ENCODE peak calls at places on chromosomes 4 and X, in five cellular contexts. C is lower lobe of right lung, K is psoas muscle, I is hepatocyte, O is left ventricle myocardium inferior. G is an unnamed sample.
A peak's percentile ranks its signal among the peaks of the same experiment; 100 is the strongest.

GRCh38 chr4:41154814-41155177 is 59.5 kb downstream of the APBB2 start:
- DNase-seq in O (no peak), K (no peak), I (no peak), C (no peak), G (no peak)

GRCh38 chr4:58456727-58457384 is 1346.7 kb upstream of the IGFBP7 start:
- DNase-seq in C (no peak), I (no peak), K (no peak), O (no peak), G (no peak)

GRCh38 chr4:180189639-180190038 is 2053.6 kb upstream of the TENM3 start:
- DNase-seq in K (no peak), I (no peak), O (no peak), C (no peak), G (no peak)

GRCh38 chrX:1027133-1027532 is 185.3 kb downstream of the CRLF2 start:
- DNase-seq in O (no peak), K (no peak), C (no peak), I (no peak), G (peak; percentile 40)

GRCh38 chr4:105715692-105716278 is 7.2 kb downstream of the GSTCD start:
- DNase-seq in C (no peak), I (peak; percentile 54), K (no peak), O (no peak), G (no peak)

GRCh38 chr4:1014395-1015167 is 3.2 kb downstream of the FGFRL1 start:
- DNase-seq in I (no peak), K (no peak), O (no peak), C (no peak), G (no peak)

GRCh38 chr4:14415146-14415545 is 587.1 kb upstream of the CPEB2 start:
- DNase-seq in C (no peak), K (no peak), O (no peak), I (peak; percentile 56), G (no peak)

GRCh38 chr4:85496146-85496849 is 21.3 kb downstream of the ARHGAP24 start:
- DNase-seq in K (no peak), I (no peak), C (no peak), O (no peak), G (no peak)

GRCh38 chrX:69309074-69309792 is 144.0 kb upstream of the PJA1 start:
- DNase-seq in O (no peak), C (no peak), K (no peak), I (peak; percentile 51), G (no peak)

GRCh38 chr4:140078366-140078765 is 75.6 kb downstream of the MAML3 start:
- DNase-seq in O (peak; percentile 36), K (peak; percentile 69), C (no peak), I (no peak), G (no peak)

GRCh38 chr4:105191621-105192210 is 45.0 kb downstream of the TET2 start:
- DNase-seq in K (no peak), O (no peak), I (no peak), C (no peak), G (no peak)

GRCh38 chr4:102008711-102009110 is 218.2 kb downstream of the BANK1 start:
- DNase-seq in I (no peak), K (no peak), C (no peak), O (no peak), G (no peak)

GRCh38 chrX:38628587-38628986 is 67.2 kb downstream of the TSPAN7 start:
- DNase-seq in K (no peak), I (no peak), C (no peak), O (no peak), G (no peak)

GRCh38 chrX:56068274-56068758 is 163.8 kb upstream of the KLF8 start:
- DNase-seq in I (no peak), O (no peak), K (peak; percentile 23), C (no peak), G (no peak)

GRCh38 chr4:109735566-109736454 is 5.9 kb upstream of the PLA2G12A start:
- DNase-seq in O (no peak), K (no peak), C (no peak), I (peak; percentile 74), G (no peak)

GRCh38 chr4:149985981-149986380 is 92.3 kb upstream of the DCLK2 start:
- DNase-seq in C (no peak), I (no peak), K (no peak), O (no peak), G (no peak)

GRCh38 chr4:51930557-51930956 is 87.6 kb downstream of the DCUN1D4 start:
- DNase-seq in K (no peak), C (no peak), I (no peak), O (no peak), G (no peak)

GRCh38 chr4:65999518-65999871 is 329.2 kb upstream of the EPHA5 start:
- DNase-seq in C (no peak), I (no peak), O (no peak), K (no peak), G (no peak)

GRCh38 chr4:85475631-85476233 is 782 bp downstream of the ARHGAP24 start:
- DNase-seq in O (peak; percentile 35), I (peak; percentile 52), C (peak; percentile 60), K (peak; percentile 50), G (peak; percentile 73)

GRCh38 chr4:153403761-153404160 is 59.3 kb downstream of the MND1 start:
- DNase-seq in C (no peak), K (no peak), O (no peak), I (no peak), G (no peak)

GRCh38 chr4:2832981-2833670 is 10.5 kb upstream of the ADD1 start:
- DNase-seq in O (peak; percentile 10), K (peak; percentile 30), I (no peak), C (no peak), G (no peak)

GRCh38 chr4:21802406-21802805 is 146.2 kb downstream of the KCNIP4 start:
- DNase-seq in O (no peak), C (no peak), I (no peak), K (no peak), G (no peak)

GRCh38 chr4:41339812-41340809 is 83.4 kb downstream of the UCHL1 start:
- DNase-seq in C (no peak), K (no peak), I (peak; percentile 77), O (no peak), G (no peak)

GRCh38 chr4:185115827-185116232 is 27.2 kb upstream of the SLC25A4 start:
- DNase-seq in I (peak; percentile 89), C (no peak), O (peak; percentile 69), K (peak; percentile 65), G (peak; percentile 69)
- H3K27ac ChIP-seq in I (peak overlapping the region; percentile 17), C (no peak overlapping the region), O (peak overlapping the region; percentile 85), K (peak overlapping the region; percentile 21), G (no peak overlapping the region)

DNA sequence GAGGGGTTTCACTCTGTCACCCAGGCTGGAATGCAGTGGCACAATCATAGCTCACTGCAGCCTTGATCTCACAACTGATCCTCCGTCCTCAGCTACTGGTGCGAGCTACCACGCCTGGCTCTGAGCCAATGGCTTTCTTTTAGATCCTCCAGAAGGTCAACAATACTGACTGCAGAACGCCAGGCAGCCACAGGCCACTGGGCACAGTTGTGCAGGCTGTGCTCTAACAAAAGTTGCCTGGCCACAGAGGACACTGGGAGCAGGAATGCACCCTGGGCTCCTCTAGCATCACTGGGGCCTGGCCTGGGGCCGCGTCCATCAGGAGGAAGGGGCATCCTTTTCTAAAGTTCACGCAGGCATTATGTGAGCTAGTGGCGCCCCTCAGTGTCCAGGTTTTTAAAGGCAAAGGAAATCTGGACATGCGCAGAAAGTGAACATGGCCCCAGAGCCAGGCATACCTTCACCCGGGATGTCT is 14.9 kb upstream of the PORCN start:
- DNase-seq in C (no peak), I (peak; percentile 52), K (no peak), O (no peak), G (no peak)
- TF ChIP-seq CTCF in C (no peak), I (peak; percentile 41), K (no peak), O (peak; percentile 39), G (peak; percentile 27)

GRCh38 chr4:169253087-169253675 is 17.6 kb downstream of the SH3RF1 start:
- DNase-seq in I (no peak), O (no peak), C (no peak), K (no peak), G (no peak)

GRCh38 chr4:169254546-169254983 is 16.2 kb downstream of the SH3RF1 start:
- DNase-seq in C (no peak), O (no peak), I (no peak), K (no peak), G (no peak)

GRCh38 chr4:169256101-169256612 is 14.6 kb downstream of the SH3RF1 start:
- DNase-seq in I (no peak), C (no peak), O (no peak), K (no peak), G (no peak)

GRCh38 chr4:169252339-169253086 is 18.2 kb downstream of the SH3RF1 start:
- DNase-seq in C (no peak), K (no peak), O (no peak), I (no peak), G (no peak)

GRCh38 chr4:169253904-169254303 is 16.9 kb downstream of the SH3RF1 start:
- DNase-seq in K (no peak), I (no peak), O (no peak), C (no peak), G (no peak)
- H3K4me1 ChIP-seq in K (peaks cover 57% of the 10 kb centered on the region), I (peaks cover 70% of the 10 kb centered on the region), O (peaks cover 84% of the 10 kb centered on the region), C (peaks cover 93% of the 10 kb centered on the region), G (peaks cover 78% of the 10 kb centered on the region)

GRCh38 chr4:6271206-6271605 is 1.6 kb downstream of the WFS1 start:
- DNase-seq in C (no peak), I (no peak), K (peak; percentile 21), O (no peak), G (no peak)
- H3K27ac ChIP-seq in C (peak overlapping the region; percentile 85), I (no peak overlapping the region), K (no peak overlapping the region), O (peak overlapping the region; percentile 92), G (peak overlapping the region; percentile 79)

DNA sequence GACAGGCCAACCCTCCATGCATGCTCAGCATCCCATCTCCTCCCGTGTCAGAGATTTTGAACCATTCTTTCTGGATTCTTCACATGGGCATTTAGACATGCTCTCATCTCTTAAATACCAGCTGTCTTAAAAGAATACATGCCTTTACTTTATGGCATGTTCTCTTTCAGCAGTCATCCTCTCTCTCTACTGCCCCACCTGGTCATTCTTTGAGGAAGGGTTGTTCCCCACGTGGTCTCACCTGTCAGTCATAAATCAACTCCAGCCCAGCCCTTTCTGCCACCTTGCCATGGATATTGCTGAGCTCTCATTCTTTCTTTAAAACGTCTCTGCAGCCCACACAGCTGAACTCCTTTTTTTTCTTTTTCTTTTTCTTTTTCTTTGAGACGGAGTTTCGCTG is 111.3 kb downstream of the ARHGAP10 start:
- DNase-seq in C (no peak), I (peak; percentile 63), K (no peak), O (no peak), G (no peak)
- TF ChIP-seq CTCF in C (no peak), I (peak; percentile 21), K (peak; percentile 25), O (peak; percentile 12), G (no peak)

G was measured in upper lobe of right lung.